ENCODE peak calls at places on chromosomes 7 and 10, in four cellular contexts. W is SK-N-SH, Q is A549, U is K562. F is an unnamed sample.

GRCh38 chr7:25862254-25862992 is 289.6 kb upstream of the NFE2L3 start:
- DNase-seq in W (peak), U (peak), Q (peak), F (peak)

GRCh38 chr10:113221756-113222168 is 271.7 kb downstream of the TCF7L2 start:
- DNase-seq in Q (no peak), W (peak), U (no peak), F (no peak)

GRCh38 chr7:45173596-45174327 is 16.2 kb downstream of the RAMP3 start:
- DNase-seq in Q (no peak), U (no peak), W (no peak), F (no peak)

GRCh38 chr10:77350711-77351119 is 286.9 kb downstream of the KCNMA1 start:
- DNase-seq in Q (peak), W (peak), U (peak), F (no peak)

GRCh38 chr7:128671992-128672391 is at the start of gene GARIN1A:
- DNase-seq in U (no peak), Q (no peak), W (no peak), F (no peak)

GRCh38 chr10:76108563-76108962 is 677.1 kb downstream of the LRMDA start:
- DNase-seq in W (no peak), U (no peak), Q (no peak), F (no peak)

GRCh38 chr10:76543655-76544054 is 1094.0 kb downstream of the KCNMA1 start:
- DNase-seq in U (no peak), W (no peak), Q (no peak), F (no peak)

GRCh38 chr10:104120903-104121484 is 977 bp upstream of the SFR1 start:
- DNase-seq in W (peak), Q (peak), U (peak), F (peak)

GRCh38 chr7:138663741-138664710 is 37.1 kb downstream of the SVOPL start:
- DNase-seq in W (peak), Q (no peak), U (no peak), F (peak)

GRCh38 chr7:78760620-78761355 is 692.7 kb downstream of the MAGI2 start:
- DNase-seq in Q (no peak), W (no peak), U (no peak), F (no peak)

DNA sequence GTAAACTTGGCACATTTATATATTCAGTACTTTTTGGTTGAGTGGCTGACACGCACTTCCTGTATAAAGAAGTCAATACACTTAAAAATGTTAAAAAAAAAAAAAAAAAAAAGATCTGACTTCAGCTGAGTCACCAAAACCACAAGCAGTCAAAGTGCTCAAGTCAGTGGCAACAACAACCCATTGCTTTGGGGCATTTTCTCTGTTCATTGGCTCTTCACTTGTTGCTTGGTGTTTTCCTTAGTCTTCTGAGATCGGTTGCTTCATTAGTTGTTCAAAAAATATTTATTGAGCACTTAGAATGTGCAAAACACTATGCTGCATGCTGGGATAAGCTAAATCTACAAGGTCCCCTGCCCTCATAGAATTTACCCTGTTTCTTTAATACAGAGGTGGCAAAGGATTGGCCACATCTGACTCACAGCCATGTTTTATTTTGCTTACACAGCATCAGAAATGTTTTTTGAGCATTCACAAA is 63.7 kb downstream of the ZNRF2 start:
- DNase-seq in U (peak), W (no peak), Q (peak), F (no peak)
- TF ChIP-seq EP300 in U (peak), W (no peak), Q (no peak), F (no peak)

GRCh38 chr7:100048680-100049079 is 894 bp upstream of the ZSCAN21 start:
- DNase-seq in U (no peak), W (no peak), Q (no peak), F (no peak)
- H3K4me3 ChIP-seq in U (no peak), W (no peak), Q (no peak), F (no peak)

GRCh38 chr7:124027236-124027635 is 5.6 kb downstream of the TMEM229A start:
- DNase-seq in U (no peak), W (no peak), Q (no peak), F (no peak)
- TF ChIP-seq CTCF in U (no peak), W (no peak), Q (no peak), F (no peak)

GRCh38 chr7:122965306-122965705 is 30.2 kb downstream of the TAS2R16 start:
- DNase-seq in U (no peak), Q (no peak), W (no peak), F (no peak)
- TF ChIP-seq EP300 in U (no peak), Q (no peak), W (no peak), F (no peak)

GRCh38 chr7:82442492-82443043 is 1.0 kb downstream of the CACNA2D1 start:
- DNase-seq in Q (peak), W (peak), U (no peak), F (peak)
- H3K4me3 ChIP-seq in Q (peak), W (peak), U (no peak), F (peak)

GRCh38 chr7:150586068-150586777 is 19.0 kb downstream of the GIMAP4 start:
- DNase-seq in W (no peak), U (no peak), Q (no peak), F (no peak)
- TF ChIP-seq CTCF in W (no peak), U (no peak), Q (no peak), F (no peak)

GRCh38 chr7:129851174-129851573 is 101.6 kb downstream of the UBE2H start:
- DNase-seq in U (no peak), W (no peak), Q (no peak), F (no peak)
- TF ChIP-seq EP300 in U (no peak), W (no peak), Q (no peak), F (no peak)

GRCh38 chr7:66683770-66684123 is 55.1 kb downstream of the KCTD7 start:
- DNase-seq in W (no peak), Q (no peak), U (no peak), F (no peak)
- H3K4me3 ChIP-seq in W (no peak), Q (no peak), U (no peak), F (no peak)

GRCh38 chr7:112215787-112216186 is 9.3 kb downstream of the ZNF277 start:
- DNase-seq in W (no peak), U (no peak), Q (no peak), F (no peak)

GRCh38 chr7:112212516-112213036 is 6.1 kb downstream of the ZNF277 start:
- DNase-seq in W (no peak), Q (no peak), U (no peak), F (no peak)

GRCh38 chr7:112213735-112214134 is 7.2 kb downstream of the ZNF277 start:
- DNase-seq in Q (no peak), W (no peak), U (no peak), F (no peak)

GRCh38 chr7:112214268-112214667 is 7.8 kb downstream of the ZNF277 start:
- DNase-seq in W (no peak), U (no peak), Q (no peak), F (no peak)

DNA sequence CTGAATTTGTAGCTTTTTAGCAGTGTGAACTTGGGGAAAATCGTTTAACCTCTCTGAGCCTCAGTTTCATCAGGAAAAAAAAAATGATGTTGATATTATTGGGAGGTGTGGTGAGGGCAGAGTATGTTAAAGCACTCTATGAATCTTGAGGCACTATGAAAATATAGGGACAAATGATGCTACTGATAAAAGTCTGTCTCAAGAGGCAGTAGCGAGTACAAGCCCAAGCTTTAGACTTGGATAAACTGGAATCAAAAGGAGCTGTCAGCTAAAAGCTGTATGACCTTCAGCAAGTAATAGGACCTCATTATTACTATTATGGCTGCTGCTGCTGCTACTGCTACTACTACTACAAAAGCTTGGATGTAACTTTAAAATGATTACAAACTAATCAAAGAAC is 8.4 kb downstream of the ZNF277 start:
- DNase-seq in Q (no peak), W (no peak), U (no peak), F (no peak)
- TF ChIP-seq CTCF in Q (no peak), W (peak), U (no peak), F (no peak)

GRCh38 chr7:151859948-151860685 is 16.8 kb downstream of the PRKAG2 start:
- DNase-seq in W (no peak), Q (no peak), U (no peak), F (no peak)
- TF ChIP-seq EP300 in W (no peak), Q (no peak), U (no peak), F (no peak)

F was measured in upper lobe of left lung.